ENCODE peak calls at places on chromosomes 12 and 14, in eight cellular contexts. W, S, Z, A, G, Y, P and E are unnamed samples.

GRCh38 chr12:79055926-79056674 is 191.5 kb downstream of the SYT1 start:
- DNase-seq in W (peak; percentile 6), S (no peak), Z (no peak), A (no peak), G (no peak), Y (no peak), P (no peak), E (no peak)

GRCh38 chr14:31229638-31230229 is 22.1 kb upstream of the HECTD1 start:
- DNase-seq in W (peak; percentile 98), S (peak; percentile 78), Z (peak; percentile 88), A (peak; percentile 52), G (peak; percentile 67), Y (no peak), P (peak; percentile 79), E (peak; percentile 86)

GRCh38 chr12:119683413-119683812 is 15.5 kb downstream of the PRKAB1 start:
- DNase-seq in W (no peak), S (no peak), Z (no peak), A (no peak), G (no peak), Y (no peak), P (no peak), E (no peak)

GRCh38 chr14:94752575-94752974 is 17.3 kb downstream of the GSC start:
- DNase-seq in W (no peak), S (peak; percentile 60), Z (no peak), A (no peak), G (no peak), Y (no peak), P (no peak), E (no peak)

GRCh38 chr12:8145754-8146415 is 10.9 kb upstream of the ZNF705A start:
- DNase-seq in W (no peak), S (peak; percentile 62), Z (no peak), A (peak; percentile 38), G (no peak), Y (no peak), P (no peak), E (no peak)

GRCh38 chr14:34580381-34580780 is 40.9 kb upstream of the EAPP start:
- DNase-seq in W (no peak), S (peak; percentile 43), Z (no peak), A (peak; percentile 3), G (no peak), Y (no peak), P (no peak), E (peak; percentile 45)

GRCh38 chr12:122980192-122981035 is at the start of gene ARL6IP4:
- DNase-seq in W (peak; percentile 76), S (no peak), Z (no peak), A (peak; percentile 79), G (peak; percentile 90), Y (no peak), P (peak; percentile 70), E (no peak)

GRCh38 chr14:74965770-74966153 is 10.4 kb upstream of the PGF start:
- DNase-seq in W (no peak), S (peak; percentile 17), Z (no peak), A (no peak), G (no peak), Y (no peak), P (no peak), E (no peak)

GRCh38 chr12:57629897-57630471 is 3.0 kb downstream of the B4GALNT1 start:
- DNase-seq in W (no peak), S (peak; percentile 61), Z (peak; percentile 3), A (no peak), G (no peak), Y (no peak), P (no peak), E (peak; percentile 72)

GRCh38 chr12:57630891-57631433 is 2.0 kb downstream of the B4GALNT1 start:
- DNase-seq in W (no peak), S (peak; percentile 52), Z (no peak), A (no peak), G (no peak), Y (no peak), P (no peak), E (peak; percentile 50)

GRCh38 chr12:57632898-57633825 is at the start of gene B4GALNT1:
- DNase-seq in W (peak; percentile 76), S (peak; percentile 75), Z (no peak), A (peak; percentile 75), G (peak; percentile 82), Y (no peak), P (peak; percentile 56), E (peak; percentile 74)

GRCh38 chr12:57632369-57632897 is 568 bp downstream of the B4GALNT1 start:
- DNase-seq in W (no peak), S (peak; percentile 67), Z (no peak), A (no peak), G (peak; percentile 78), Y (no peak), P (no peak), E (peak; percentile 60)

GRCh38 chr12:57631566-57632368 is 1.2 kb downstream of the B4GALNT1 start:
- DNase-seq in W (no peak), S (peak; percentile 61), Z (no peak), A (no peak), G (peak; percentile 46), Y (no peak), P (no peak), E (peak; percentile 61)
- TF ChIP-seq EP300 in W (no peak), S (no peak), Z (no peak), A (no peak), G (no peak), Y (no peak), P (no peak), E (no peak)

GRCh38 chr14:23569443-23570151 is 2.0 kb upstream of the AP1G2 start:
- DNase-seq in W (no peak), S (peak; percentile 32), Z (no peak), A (no peak), G (peak; percentile 29), Y (no peak), P (no peak), E (peak; percentile 62)

GRCh38 chr14:23567186-23568020 is at the start of gene AP1G2:
- DNase-seq in W (peak; percentile 84), S (peak; percentile 92), Z (peak; percentile 70), A (peak; percentile 93), G (peak; percentile 90), Y (peak; percentile 69), P (peak; percentile 96), E (peak; percentile 94)

GRCh38 chr14:23566782-23567185 is 807 bp downstream of the AP1G2 start:
- DNase-seq in W (no peak), S (no peak), Z (no peak), A (no peak), G (no peak), Y (no peak), P (no peak), E (no peak)

GRCh38 chr14:23568600-23569310 is 1.2 kb upstream of the AP1G2 start:
- DNase-seq in W (no peak), S (peak; percentile 50), Z (no peak), A (peak; percentile 50), G (no peak), Y (no peak), P (no peak), E (no peak)

DNA sequence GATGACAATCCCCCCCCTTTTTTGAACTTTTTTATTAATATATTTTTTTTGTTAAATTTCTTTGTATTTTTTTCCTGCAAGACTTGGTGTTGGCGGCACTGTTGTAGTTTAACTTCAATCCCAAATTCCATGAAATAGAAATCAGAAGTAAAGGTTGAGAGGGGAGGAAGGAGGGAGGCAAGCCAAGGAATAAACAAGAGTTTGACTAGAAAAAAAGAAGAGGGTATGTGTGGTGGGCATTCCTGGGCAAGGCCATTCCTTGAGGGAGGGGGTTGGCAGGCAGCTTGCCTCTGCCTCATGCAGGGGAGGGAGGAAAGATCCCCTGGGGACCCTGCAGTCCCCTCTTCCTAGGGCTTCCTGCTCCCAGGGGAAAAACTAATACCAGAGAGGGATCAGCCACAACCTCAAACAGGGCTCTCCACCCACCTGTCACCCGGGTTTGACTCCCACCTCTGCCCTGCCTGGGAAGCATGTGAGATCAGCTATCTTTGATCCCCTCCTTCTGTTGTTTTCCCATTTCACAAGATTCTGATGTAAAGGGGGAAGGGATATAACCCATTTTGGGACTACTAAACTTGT is 519 bp upstream of the AP1G2 start:
- DNase-seq in W (no peak), S (peak; percentile 60), Z (no peak), A (peak; percentile 41), G (no peak), Y (no peak), P (no peak), E (no peak)
- H3K27ac ChIP-seq in W (peak overlapping the region; percentile 97), S (peak overlapping the region; percentile 73), Z (peak overlapping the region; percentile 71), A (peak overlapping the region; percentile 75), G (peak overlapping the region; percentile 48), Y (peak overlapping the region; percentile 76), P (peak overlapping the region; percentile 82), E (peak overlapping the region; percentile 56)

DNA sequence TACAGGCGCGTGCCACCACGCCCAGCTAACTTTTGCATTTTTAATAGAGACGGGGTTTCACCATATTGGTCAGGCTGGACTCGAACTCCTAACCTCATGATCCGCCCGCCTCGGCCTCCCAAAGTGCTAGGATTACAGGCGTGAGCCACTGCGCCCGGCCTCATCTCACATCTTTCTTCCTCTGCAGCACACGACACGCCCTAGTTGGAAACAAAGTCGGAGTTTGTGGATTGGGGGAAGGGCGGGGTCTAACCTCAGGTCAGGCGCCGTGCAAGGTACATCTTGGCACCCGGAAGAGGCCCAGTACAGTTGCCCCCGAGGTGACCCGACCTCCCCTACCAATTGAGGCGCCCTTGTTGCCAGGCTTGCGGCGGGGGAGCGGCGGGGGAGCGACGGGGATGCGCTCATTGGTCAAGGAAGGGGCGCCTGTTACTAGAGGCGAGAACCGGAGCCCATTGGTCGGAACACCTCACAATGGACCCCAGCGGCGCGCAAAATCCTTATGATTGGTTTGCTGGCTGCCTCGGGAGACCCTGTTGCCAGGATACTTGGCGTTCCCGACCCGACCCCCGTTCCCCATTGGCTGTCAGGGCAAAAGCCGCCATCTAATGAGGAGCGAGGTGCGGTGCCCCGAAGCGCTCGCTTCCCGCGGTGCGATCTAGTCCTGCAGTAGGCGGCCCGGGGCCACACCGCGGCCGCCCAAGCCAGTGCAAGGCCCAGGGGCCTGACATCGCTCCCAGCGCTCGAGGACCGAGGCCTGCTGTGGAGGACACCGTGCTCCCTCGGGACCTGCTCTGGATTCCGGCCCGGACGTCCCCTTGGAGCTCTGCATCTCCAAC is at the start of gene REC8:
- DNase-seq in W (no peak), S (peak; percentile 95), Z (peak; percentile 61), A (peak; percentile 85), G (no peak), Y (peak; percentile 82), P (peak; percentile 74), E (no peak)
- TF ChIP-seq CTCF in W (no peak), S (no peak), Z (no peak), A (no peak), G (no peak), Y (no peak), P (no peak), E (no peak)

GRCh38 chr14:36646664-36647416 is 14.8 kb upstream of the PAX9 start:
- DNase-seq in W (no peak), S (no peak), Z (no peak), A (no peak), G (no peak), Y (no peak), P (no peak), E (no peak)

GRCh38 chr14:36649872-36650650 is 11.6 kb upstream of the PAX9 start:
- DNase-seq in W (no peak), S (no peak), Z (no peak), A (no peak), G (no peak), Y (no peak), P (no peak), E (no peak)

GRCh38 chr14:36652542-36653201 is 9.0 kb upstream of the PAX9 start:
- DNase-seq in W (no peak), S (no peak), Z (no peak), A (no peak), G (no peak), Y (no peak), P (no peak), E (no peak)

GRCh38 chr14:36647417-36647826 is 14.2 kb upstream of the PAX9 start:
- DNase-seq in W (no peak), S (no peak), Z (no peak), A (no peak), G (no peak), Y (no peak), P (no peak), E (no peak)

DNA sequence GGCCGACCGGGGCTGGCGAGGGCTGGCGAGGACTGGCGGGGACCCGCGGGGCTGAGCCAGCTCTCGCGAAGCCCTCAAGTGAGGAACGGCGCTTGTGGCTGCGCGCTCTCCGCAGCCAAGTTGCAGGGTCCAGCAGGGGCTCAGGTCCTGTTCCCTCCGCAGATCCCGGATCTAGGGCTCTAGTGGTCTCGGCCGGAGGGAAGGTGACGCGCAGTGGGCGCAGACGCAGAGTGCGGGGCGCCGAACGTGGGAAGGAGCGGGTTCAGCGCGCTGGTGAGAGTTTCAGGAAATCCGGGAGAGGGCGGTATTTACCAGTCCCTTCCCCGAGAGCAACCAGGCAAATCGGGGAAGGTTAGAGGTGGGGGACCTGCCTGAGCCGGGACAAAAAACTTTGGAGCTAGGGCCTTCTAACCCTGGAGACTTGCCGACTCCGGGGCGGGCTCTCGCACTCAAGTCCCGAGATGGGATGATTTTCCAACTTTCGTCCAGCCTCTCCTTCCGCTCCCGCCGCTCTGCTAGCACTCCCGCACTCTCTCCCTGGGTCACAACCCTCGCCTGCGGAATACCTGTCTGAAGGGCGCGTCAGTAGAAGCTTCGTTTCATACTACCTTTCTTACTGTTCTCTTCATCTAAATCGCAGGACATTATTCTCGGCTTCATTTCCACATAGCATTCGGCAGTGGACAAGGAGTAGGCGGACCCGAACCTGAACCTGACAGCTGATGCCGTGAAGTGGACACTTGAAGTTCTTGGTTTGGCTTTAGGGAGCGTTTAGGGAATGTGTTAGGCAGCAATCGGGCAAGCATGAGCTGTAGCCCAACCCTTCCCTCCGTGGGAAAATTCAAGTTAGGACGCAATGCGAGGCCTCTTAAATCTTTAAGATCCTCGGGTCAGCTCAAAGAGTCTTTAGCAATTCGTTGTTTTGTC is 13.6 kb upstream of the PAX9 start:
- DNase-seq in W (peak; percentile 47), S (no peak), Z (no peak), A (no peak), G (peak; percentile 12), Y (no peak), P (no peak), E (no peak)
- TF ChIP-seq EP300 in W (no peak), S (no peak), Z (no peak), A (no peak), G (no peak), Y (no peak), P (no peak), E (no peak)